ENCODE peak calls at places on chromosomes 11 and 22, in eight cellular contexts. P, E, I, D, Z, X, O and K are unnamed samples.

GRCh38 chr11:36102868-36103267 is 159.0 kb downstream of the LDLRAD3 start:
- DNase-seq in E (no peak), O (no peak), X (no peak), Z (no peak), D (no peak), P (no peak), I (no peak), K (no peak)

GRCh38 chr11:10991372-10991771 is 133.5 kb upstream of the ZBED5 start:
- DNase-seq in D (no peak), E (no peak), O (no peak), Z (no peak), X (no peak), I (no peak), P (no peak), K (no peak)

GRCh38 chr11:78690588-78690987 is 115.9 kb upstream of the NARS2 start:
- DNase-seq in P (no peak), E (peak; percentile 45), X (peak; percentile 8), D (peak; percentile 45), I (no peak), Z (no peak), O (peak; percentile 7), K (no peak)

GRCh38 chr11:105148241-105148640 is 8.7 kb upstream of the CARD18 start:
- DNase-seq in P (no peak), O (no peak), E (peak; percentile 43), X (peak; percentile 55), I (no peak), D (peak; percentile 53), Z (no peak), K (no peak)

GRCh38 chr11:65295001-65295400 is 19.7 kb upstream of the CDC42EP2 start:
- DNase-seq in D (no peak), P (no peak), E (no peak), O (no peak), Z (no peak), X (no peak), I (no peak), K (no peak)

GRCh38 chr22:22754268-22754657 is 109.8 kb downstream of the GGTLC2 start:
- DNase-seq in E (no peak), D (no peak), I (no peak), X (no peak), P (no peak), Z (no peak), O (no peak), K (no peak)

GRCh38 chr11:1953489-1954284 is 6.6 kb downstream of the MRPL23 start:
- DNase-seq in E (no peak), D (no peak), Z (peak; percentile 18), X (no peak), I (no peak), O (no peak), P (peak; percentile 38), K (no peak)

GRCh38 chr11:114478768-114479167 is 39.5 kb downstream of the REXO2 start:
- DNase-seq in I (no peak), P (no peak), E (peak; percentile 52), X (peak; percentile 29), O (no peak), D (peak; percentile 53), Z (no peak), K (no peak)

GRCh38 chr11:124799384-124800225 is 601 bp downstream of the MSANTD2 start:
- DNase-seq in P (peak; percentile 72), O (no peak), D (peak; percentile 14), X (peak; percentile 38), E (peak; percentile 61), I (no peak), Z (peak; percentile 44), K (no peak)

GRCh38 chr11:89175796-89176195 is 1.9 kb upstream of the TYR start:
- DNase-seq in Z (no peak), X (no peak), D (no peak), E (no peak), O (no peak), P (no peak), I (no peak), K (no peak)

GRCh38 chr11:4467811-4468606 is 14.4 kb upstream of the OR52K1 start:
- DNase-seq in X (no peak), D (no peak), E (no peak), P (no peak), O (no peak), I (no peak), Z (no peak), K (no peak)

GRCh38 chr11:61683961-61684869 is 4.0 kb downstream of the DAGLA start:
- DNase-seq in O (no peak), I (no peak), P (no peak), X (no peak), E (no peak), Z (peak; percentile 41), D (peak; percentile 56), K (no peak)

GRCh38 chr11:61680622-61681191 is 516 bp downstream of the DAGLA start:
- DNase-seq in P (no peak), E (no peak), O (no peak), D (no peak), X (no peak), Z (no peak), I (no peak), K (no peak)

GRCh38 chr11:61683116-61683515 is 2.9 kb downstream of the DAGLA start:
- DNase-seq in X (no peak), P (no peak), Z (no peak), D (no peak), O (no peak), E (no peak), I (no peak), K (no peak)

GRCh38 chr11:61679893-61680621 is at the start of gene DAGLA:
- DNase-seq in P (peak; percentile 85), Z (peak; percentile 61), O (no peak), D (peak; percentile 44), E (peak; percentile 79), I (no peak), X (peak; percentile 57), K (no peak)

DNA sequence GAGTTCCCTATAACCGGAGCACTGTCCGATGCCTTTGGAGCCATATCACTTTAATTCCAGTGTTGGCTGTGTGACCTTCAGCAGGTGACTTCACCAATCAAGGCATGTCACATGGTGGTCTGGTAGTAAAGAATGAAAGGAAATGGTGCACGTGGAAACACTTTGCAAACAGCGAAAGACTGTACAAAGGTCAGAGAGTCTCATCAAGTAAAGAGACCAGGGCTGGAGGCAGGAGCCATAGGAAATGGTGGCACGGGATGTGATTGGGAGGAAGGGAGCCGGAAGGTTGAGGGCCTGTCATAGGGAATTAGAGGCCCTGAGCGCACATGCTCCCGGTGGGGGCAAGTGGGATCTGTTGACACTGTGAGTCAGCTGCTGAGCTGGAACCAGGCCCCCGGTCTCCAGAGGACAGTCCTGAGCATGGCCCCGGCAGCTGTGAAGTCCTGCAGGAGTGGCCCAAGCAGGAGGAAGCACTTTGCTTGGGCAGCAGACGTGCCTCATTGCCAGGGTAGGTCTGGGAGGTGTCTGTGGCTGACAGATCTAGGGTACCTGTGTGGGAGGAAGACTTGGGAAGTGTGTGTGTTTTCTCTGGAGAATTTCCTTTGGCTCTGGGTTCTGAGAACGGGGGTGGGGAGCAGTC is 2.0 kb downstream of the DAGLA start:
- DNase-seq in P (peak; percentile 81), O (no peak), X (peak; percentile 54), Z (no peak), I (no peak), E (peak; percentile 63), D (peak; percentile 60), K (no peak)
- TF ChIP-seq CTCF in P (no peak), O (no peak), X (no peak), Z (no peak), I (no peak), E (no peak), D (no peak), K (no peak)

DNA sequence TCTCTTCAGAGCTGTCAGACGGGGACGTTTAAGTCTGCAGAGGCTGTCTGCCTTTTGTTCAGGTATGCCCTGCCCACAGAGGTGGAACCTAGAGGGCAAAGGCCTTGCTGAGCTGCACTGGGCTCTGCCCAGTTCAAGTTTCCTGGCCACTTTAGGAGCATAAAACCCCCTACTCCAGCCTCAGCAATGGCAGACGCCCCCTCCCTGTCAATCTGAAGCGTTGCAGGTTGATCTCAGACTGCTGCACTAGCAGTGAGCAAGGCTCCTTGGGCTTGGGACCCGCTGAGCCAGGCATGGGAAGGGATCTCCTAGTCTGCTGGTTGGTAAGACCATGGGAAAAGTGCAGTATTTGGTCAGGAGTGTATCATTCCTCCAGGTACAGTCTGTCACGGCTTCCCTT is 66.6 kb upstream of the TP53I11 start:
- DNase-seq in P (no peak), E (no peak), I (no peak), O (no peak), D (no peak), X (no peak), Z (no peak), K (no peak)
- TF ChIP-seq CTCF in P (no peak), E (no peak), I (no peak), O (peak; percentile 6), D (no peak), X (peak; percentile 3), Z (no peak), K (peak; percentile 23)

DNA sequence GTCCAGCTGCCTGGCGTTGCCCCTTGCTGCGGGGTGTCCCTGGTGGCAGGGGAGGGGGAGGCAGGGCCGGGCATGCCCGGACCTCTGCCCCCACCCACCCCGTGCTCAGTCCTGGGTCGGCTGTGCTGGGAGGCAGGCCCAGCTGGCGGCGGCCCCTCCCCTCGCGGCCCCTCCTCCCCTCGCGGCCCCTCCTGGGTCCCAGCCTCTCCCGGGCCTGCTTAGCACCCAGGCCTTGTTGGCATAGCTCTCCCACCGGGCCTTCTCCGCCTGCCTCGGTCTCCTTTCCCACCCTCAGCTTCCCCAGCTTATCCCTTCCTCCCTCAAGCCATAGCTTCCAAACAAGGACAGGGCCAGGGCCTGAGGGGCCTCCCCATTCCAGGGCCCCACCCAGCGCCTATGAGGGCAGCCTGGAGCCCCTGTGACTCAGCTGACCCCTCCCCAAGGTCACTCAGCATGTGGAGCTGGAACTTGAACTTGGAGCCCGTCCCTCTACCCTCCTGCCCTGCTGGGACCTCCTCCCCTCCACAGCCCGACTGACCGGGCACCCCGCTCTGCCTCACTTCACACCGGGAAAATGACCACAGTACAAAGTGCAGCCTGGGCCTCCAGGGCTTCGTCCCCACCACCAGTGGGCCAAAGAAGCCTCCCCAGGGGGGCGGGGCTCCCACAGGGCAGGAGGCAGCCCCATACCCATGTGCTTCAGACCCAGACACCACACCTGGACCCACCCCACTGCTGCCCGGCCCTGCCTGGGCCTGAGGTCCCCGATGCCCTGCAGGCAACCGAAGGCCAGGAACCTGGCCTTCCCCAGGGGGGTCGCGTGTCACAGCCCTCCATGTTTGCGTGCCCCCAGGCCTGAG is 1.2 kb downstream of the EPS8L2 start:
- DNase-seq in P (no peak), O (no peak), I (no peak), E (peak; percentile 73), D (no peak), Z (no peak), X (peak; percentile 8), K (no peak)
- TF ChIP-seq CTCF in P (no peak), O (peak; percentile 31), I (peak; percentile 17), E (no peak), D (no peak), Z (no peak), X (no peak), K (no peak)

DNA sequence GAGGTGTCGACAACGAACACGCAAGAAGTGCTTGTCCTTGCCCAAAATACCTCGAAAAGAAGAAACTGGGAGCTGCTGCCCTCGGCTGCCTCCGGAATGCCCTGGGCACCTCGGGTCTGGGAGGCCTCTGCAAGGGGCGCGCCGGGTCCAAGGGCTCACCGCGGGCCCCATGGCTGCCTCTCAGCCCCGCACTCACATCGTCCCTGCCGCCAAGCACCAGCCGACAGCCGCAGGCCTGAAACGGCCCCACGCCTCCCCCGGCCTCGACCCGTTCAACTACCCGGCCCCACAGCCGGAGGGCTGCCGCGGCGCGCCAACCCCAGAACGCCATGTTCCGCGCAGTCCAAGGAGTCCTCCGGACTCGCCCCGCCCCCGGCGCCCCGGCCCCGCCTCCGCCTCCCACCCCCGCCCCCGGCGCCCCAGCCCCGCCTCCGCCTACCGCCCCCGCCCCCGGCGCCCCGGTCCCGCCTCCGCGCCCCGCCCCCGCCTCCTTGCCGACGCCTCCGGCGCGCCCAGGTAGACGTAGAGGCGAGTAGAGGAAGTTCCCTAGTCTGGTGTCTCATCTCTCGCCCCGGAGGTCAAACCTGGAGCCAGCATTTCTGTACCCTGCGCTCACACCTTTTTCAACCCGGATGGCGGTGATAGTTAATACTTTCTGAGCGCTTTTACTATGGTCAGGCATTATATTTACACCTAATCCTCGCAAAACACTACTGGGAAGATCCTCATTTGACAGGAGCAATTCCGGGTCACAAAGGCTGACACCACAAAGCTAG is at the start of gene SIRT3:
- DNase-seq in D (peak; percentile 73), E (peak; percentile 89), Z (peak; percentile 89), X (peak; percentile 82), O (peak; percentile 37), P (peak; percentile 92), I (peak; percentile 43), K (peak; percentile 35)
- TF ChIP-seq CTCF in D (no peak), E (no peak), Z (no peak), X (no peak), O (no peak), P (peak; percentile 37), I (peak; percentile 20), K (no peak)